ENCODE peak calls at places on chromosomes 4 and X, in nine cellular contexts. F is activated CD4-positive, alpha-beta T cell treated with anti-CD3 and anti-CD28 coated beads, Interleukin-2, amount 50 U/mL, for 24 hours; O is gastrocnemius medialis; V is coronary artery; B is NCI-H1436; Z is RPMI8226; R is RWPE2; T is Jurkat, Clone E6-1; J is kidney glomerular epithelial cell. K is an unnamed sample.

GRCh38 chr4:187883836-187884235 is 111.7 kb upstream of the ZFP42 start:
- DNase-seq in F (no peak), O (no peak), V (no peak), B (no peak), Z (no peak), R (no peak), T (no peak), J (no peak), K (no peak)

GRCh38 chrX:41522681-41523080 is 75.5 kb downstream of the NYX start:
- DNase-seq in F (no peak), O (no peak), V (no peak), B (no peak), Z (no peak), R (no peak), T (no peak), J (no peak), K (no peak)

GRCh38 chr4:153341575-153342090 is 2.9 kb upstream of the MND1 start:
- DNase-seq in F (no peak), O (no peak), V (no peak), B (no peak), Z (peak), R (no peak), T (no peak), J (peak), K (peak)

GRCh38 chr4:187664011-187664410 is 331.6 kb upstream of the ZFP42 start:
- DNase-seq in F (no peak), O (no peak), V (no peak), B (no peak), Z (no peak), R (no peak), T (no peak), J (no peak), K (no peak)

GRCh38 chrX:1448793-1449580 is 3.7 kb downstream of the ASMTL start:
- DNase-seq in F (no peak), O (no peak), V (peak), B (no peak), Z (no peak), R (peak), T (no peak), J (no peak), K (no peak)

GRCh38 chrX:39149761-39150160 is 348.5 kb downstream of the MID1IP1 start:
- DNase-seq in F (peak), O (peak), V (no peak), B (peak), Z (peak), R (no peak), T (peak), J (no peak), K (peak)

GRCh38 chrX:17635231-17635630 is 102.1 kb upstream of the SCML1 start:
- DNase-seq in F (no peak), O (no peak), V (no peak), B (peak), Z (no peak), R (no peak), T (no peak), J (no peak), K (peak)

GRCh38 chr4:38082424-38083374 is 122.5 kb downstream of the PTTG2 start:
- DNase-seq in F (no peak), O (no peak), V (no peak), B (no peak), Z (no peak), R (no peak), T (no peak), J (peak), K (peak)

GRCh38 chr4:107854326-107855030 is 29.7 kb downstream of the SGMS2 start:
- DNase-seq in F (no peak), O (no peak), V (no peak), B (no peak), Z (no peak), R (no peak), T (no peak), J (no peak), K (no peak)

GRCh38 chr4:39032218-39033085 is at the start of gene TMEM156:
- DNase-seq in F (no peak), O (no peak), V (no peak), B (no peak), Z (no peak), R (no peak), T (peak), J (peak), K (peak)

GRCh38 chr4:8847764-8848163 is 23.9 kb downstream of the HMX1 start:
- DNase-seq in F (no peak), O (no peak), V (peak), B (no peak), Z (no peak), R (no peak), T (no peak), J (no peak), K (peak)

GRCh38 chrX:39162322-39162721 is 361.1 kb downstream of the MID1IP1 start:
- DNase-seq in F (peak), O (no peak), V (no peak), B (no peak), Z (no peak), R (no peak), T (no peak), J (no peak), K (no peak)

GRCh38 chr4:102259702-102260101 is 85.6 kb downstream of the SLC39A8 start:
- DNase-seq in F (no peak), O (no peak), V (no peak), B (no peak), Z (no peak), R (no peak), T (no peak), J (no peak), K (no peak)

GRCh38 chr4:42417491-42417890 is 20.2 kb downstream of the SHISA3 start:
- DNase-seq in F (no peak), O (no peak), V (no peak), B (no peak), Z (no peak), R (no peak), T (no peak), J (no peak), K (no peak)

GRCh38 chr4:154036856-154037255 is 248.0 kb upstream of the SFRP2 start:
- DNase-seq in F (no peak), O (no peak), V (no peak), B (no peak), Z (no peak), R (no peak), T (no peak), J (no peak), K (no peak)

GRCh38 chrX:74325130-74326059 is 21.4 kb downstream of the ZCCHC13 start:
- DNase-seq in F (no peak), O (no peak), V (no peak), B (peak), Z (no peak), R (no peak), T (no peak), J (no peak), K (no peak)

GRCh38 chr4:140103676-140104075 is 50.3 kb downstream of the MAML3 start:
- DNase-seq in F (no peak), O (no peak), V (no peak), B (no peak), Z (no peak), R (no peak), T (no peak), J (no peak), K (peak)

GRCh38 chrX:13101439-13102139 is 57.2 kb upstream of the FAM9C start:
- DNase-seq in F (no peak), O (peak), V (peak), B (no peak), Z (no peak), R (peak), T (no peak), J (peak), K (peak)

GRCh38 chrX:84046403-84046984 is 141.5 kb downstream of the RPS6KA6 start:
- DNase-seq in F (no peak), O (no peak), V (no peak), B (peak), Z (peak), R (no peak), T (peak), J (no peak), K (no peak)

GRCh38 chrX:35665311-35665710 is 132.8 kb upstream of the MAGEB16 start:
- DNase-seq in F (no peak), O (no peak), V (no peak), B (no peak), Z (no peak), R (no peak), T (no peak), J (no peak), K (no peak)

GRCh38 chrX:41588271-41588670 is 100.5 kb upstream of the GPR34 start:
- DNase-seq in F (no peak), O (no peak), V (no peak), B (no peak), Z (no peak), R (no peak), T (no peak), J (no peak), K (peak)

GRCh38 chr4:140947507-140947906 is 185.8 kb downstream of the RNF150 start:
- DNase-seq in F (no peak), O (no peak), V (no peak), B (no peak), Z (no peak), R (no peak), T (no peak), J (no peak), K (peak)

GRCh38 chrX:38500886-38501285 is 60.5 kb upstream of the TSPAN7 start:
- DNase-seq in F (no peak), O (no peak), V (no peak), B (no peak), Z (no peak), R (no peak), T (no peak), J (no peak), K (no peak)

GRCh38 chrX:11698747-11699146 is 33.0 kb upstream of the ARHGAP6 start:
- DNase-seq in F (no peak), O (no peak), V (no peak), B (no peak), Z (no peak), R (no peak), T (no peak), J (no peak), K (no peak)

GRCh38 chr4:2771264-2771663 is 15.1 kb upstream of the TNIP2 start:
- DNase-seq in F (no peak), O (no peak), V (peak), B (no peak), Z (no peak), R (no peak), T (no peak), J (no peak), K (no peak)

GRCh38 chr4:165299399-165300060 is 27.9 kb upstream of the MSMO1 start:
- DNase-seq in F (no peak), O (no peak), V (no peak), B (no peak), Z (no peak), R (no peak), T (no peak), J (no peak), K (no peak)

GRCh38 chr4:126405369-126405982 is 1090.7 kb downstream of the FAT4 start:
- DNase-seq in F (no peak), O (no peak), V (no peak), B (peak), Z (peak), R (no peak), T (peak), J (no peak), K (no peak)

GRCh38 chr4:21697583-21697982 is 251.0 kb downstream of the KCNIP4 start:
- DNase-seq in F (no peak), O (no peak), V (no peak), B (no peak), Z (no peak), R (peak), T (no peak), J (peak), K (peak)